ENCODE peak calls at places on chromosomes 2 and 18, in six cellular contexts. F is HCT116, U is K562, H is SK-N-SH, R is HepG2, M is GM12878. C is an unnamed sample.

GRCh38 chr2:210099940-210100339 is 71.3 kb downstream of the KANSL1L start:
- DNase-seq in U (no peak), M (no peak), H (no peak), R (no peak), F (no peak), C (no peak)

GRCh38 chr18:12328179-12328823 is 20.3 kb downstream of the TUBB6 start:
- DNase-seq in H (no peak), M (no peak), F (no peak), U (no peak), R (no peak), C (no peak)

GRCh38 chr2:26495705-26496271 is 17.9 kb upstream of the OTOF start:
- DNase-seq in M (no peak), H (no peak), R (peak), F (no peak), U (no peak), C (no peak)

GRCh38 chr2:54557601-54558187 is 101.6 kb downstream of the SPTBN1 start:
- DNase-seq in F (peak), M (no peak), H (peak), R (peak), U (peak), C (no peak)

GRCh38 chr2:170408461-170409163 is 230.7 kb downstream of the MYO3B start:
- DNase-seq in H (peak), F (no peak), M (no peak), R (no peak), U (no peak), C (no peak)

GRCh38 chr2:42025151-42025582 is 22.7 kb upstream of the PKDCC start:
- DNase-seq in H (peak), F (no peak), U (no peak), M (no peak), R (no peak), C (no peak)

GRCh38 chr2:12964904-12965539 is 248.3 kb downstream of the TRIB2 start:
- DNase-seq in H (peak), F (no peak), R (no peak), M (no peak), U (peak), C (no peak)

GRCh38 chr2:234050455-234051135 is at the start of gene SPP2:
- DNase-seq in R (no peak), M (no peak), U (no peak), F (no peak), H (no peak), C (no peak)

GRCh38 chr2:121338281-121338680 is 53.3 kb upstream of the TFCP2L1 start:
- DNase-seq in M (no peak), H (no peak), R (no peak), F (no peak), U (peak), C (no peak)

GRCh38 chr2:144835634-144836351 is 315.9 kb upstream of the ZEB2 start:
- DNase-seq in U (no peak), R (no peak), F (peak), H (no peak), M (no peak), C (no peak)

GRCh38 chr2:160352492-160352891 is 141.1 kb downstream of the RBMS1 start:
- DNase-seq in R (no peak), H (no peak), U (no peak), M (no peak), F (no peak), C (no peak)

GRCh38 chr18:72208920-72209676 is 335.0 kb downstream of the CBLN2 start:
- DNase-seq in U (no peak), H (no peak), F (no peak), R (no peak), M (no peak), C (no peak)

GRCh38 chr2:213958086-213958485 is 452.8 kb upstream of the VWC2L start:
- DNase-seq in H (no peak), M (no peak), F (no peak), U (no peak), R (no peak), C (no peak)

GRCh38 chr18:45518770-45519169 is 96.5 kb upstream of the SLC14A2 start:
- DNase-seq in U (no peak), F (no peak), M (no peak), R (no peak), H (no peak), C (no peak)

DNA sequence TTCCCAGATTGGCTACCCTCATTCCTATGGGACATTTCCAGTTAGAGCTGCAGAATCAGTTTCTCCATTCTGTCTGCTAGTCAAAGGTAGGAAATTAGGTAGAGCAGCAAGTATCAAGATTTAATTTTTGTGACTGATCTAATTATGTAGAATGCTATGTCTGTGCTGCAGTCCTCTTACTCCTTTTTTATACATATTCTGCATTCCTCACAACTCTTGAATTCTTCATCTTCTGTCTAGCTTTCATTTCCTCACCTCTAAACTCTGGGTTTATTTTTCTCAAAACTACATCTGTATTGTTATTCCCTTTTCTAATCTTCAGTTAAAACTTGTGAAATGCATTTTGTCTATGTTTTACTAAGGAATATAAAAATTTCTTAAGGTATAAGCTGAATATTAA is 8.6 kb downstream of the SGO2 start:
- DNase-seq in M (no peak), H (no peak), U (no peak), F (no peak), R (no peak), C (no peak)
- H3K4me3 ChIP-seq in M (no peak), H (no peak), U (no peak), F (no peak), R (no peak), C (no peak)

GRCh38 chr18:31399336-31400032 is 22.9 kb downstream of the DSG4 start:
- DNase-seq in F (peak), M (no peak), H (no peak), R (peak), U (no peak), C (no peak)
- TF ChIP-seq REST in F (no peak), M (no peak), H (no peak), R (no peak), U (no peak), C (no peak)

GRCh38 chr2:64363140-64363539 is 90.8 kb upstream of the LGALSL start:
- DNase-seq in F (no peak), R (no peak), M (no peak), U (no peak), H (no peak), C (no peak)

GRCh38 chr2:64362562-64363026 is 91.4 kb upstream of the LGALSL start:
- DNase-seq in H (no peak), U (no peak), F (peak), R (no peak), M (no peak), C (no peak)

GRCh38 chr2:64359176-64359891 is 94.6 kb upstream of the LGALSL start:
- DNase-seq in U (no peak), M (no peak), H (no peak), R (no peak), F (no peak), C (no peak)

GRCh38 chr2:64359892-64360657 is 93.9 kb upstream of the LGALSL start:
- DNase-seq in U (peak), R (peak), M (no peak), H (no peak), F (peak), C (peak)

DNA sequence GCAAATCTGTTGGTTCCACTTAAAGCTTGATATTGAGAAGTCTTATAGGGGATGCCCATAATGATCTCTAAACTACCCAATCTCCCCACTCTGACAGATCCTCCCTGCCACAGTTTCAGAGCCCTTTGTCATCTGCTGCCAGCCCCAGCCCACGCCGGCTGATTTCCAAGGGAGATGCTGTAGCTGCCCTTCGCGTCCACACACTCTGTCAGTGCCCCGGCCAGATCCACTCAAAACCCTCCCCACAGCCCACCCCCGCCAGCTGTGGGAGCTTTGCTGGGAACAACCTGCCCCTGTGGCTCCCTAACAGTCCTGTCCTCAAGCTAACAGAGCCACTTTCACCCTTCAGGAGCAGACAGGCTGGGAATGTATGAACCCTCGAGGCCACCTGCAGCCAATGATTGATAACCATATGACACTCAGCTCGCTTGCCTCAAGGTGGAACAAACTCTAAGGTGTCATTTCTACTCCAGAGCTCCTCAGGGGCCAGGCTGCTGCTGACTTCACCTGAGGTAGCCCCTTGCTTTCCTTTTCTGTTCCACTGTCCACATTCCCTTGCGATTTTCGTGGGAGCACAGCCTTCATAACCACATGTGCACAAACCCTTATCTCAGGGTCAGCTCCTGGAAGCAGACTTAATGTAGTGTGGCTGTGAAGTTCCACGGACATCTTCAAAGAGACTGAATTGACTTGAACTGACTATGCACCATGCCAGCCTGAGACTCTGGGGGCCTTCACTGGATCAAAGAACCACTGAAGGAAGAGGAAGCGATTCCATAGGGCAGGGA is 92.6 kb upstream of the LGALSL start:
- DNase-seq in F (no peak), U (no peak), H (no peak), M (no peak), R (no peak), C (no peak)
- TF ChIP-seq SIN3A in F (no peak), U (no peak), H (no peak), M (no peak), R (no peak), C (no peak)

DNA sequence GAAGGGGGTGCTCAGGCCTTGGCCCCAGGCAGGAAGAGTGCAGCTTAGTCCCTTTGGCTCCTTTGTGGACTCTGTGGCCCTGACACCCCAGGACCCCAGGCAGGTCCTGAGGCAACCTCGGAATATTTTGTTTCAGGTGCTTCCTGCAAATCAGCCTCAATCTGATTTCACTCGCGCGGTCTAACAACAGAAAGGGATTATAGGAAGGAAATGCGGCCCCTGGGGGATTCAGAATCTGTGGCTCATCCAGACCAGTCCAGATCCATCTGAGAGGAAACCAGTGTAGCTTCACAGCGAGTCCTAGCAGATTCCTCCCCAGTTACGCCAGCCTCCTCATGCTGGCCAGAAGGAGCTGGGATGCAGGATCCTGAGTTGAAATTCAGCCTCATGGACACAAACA is 59.5 kb upstream of the YWHAQ start:
- DNase-seq in R (no peak), U (no peak), F (no peak), M (no peak), H (no peak), C (no peak)
- H3K4me3 ChIP-seq in R (no peak), U (no peak), F (no peak), M (no peak), H (no peak), C (no peak)

DNA sequence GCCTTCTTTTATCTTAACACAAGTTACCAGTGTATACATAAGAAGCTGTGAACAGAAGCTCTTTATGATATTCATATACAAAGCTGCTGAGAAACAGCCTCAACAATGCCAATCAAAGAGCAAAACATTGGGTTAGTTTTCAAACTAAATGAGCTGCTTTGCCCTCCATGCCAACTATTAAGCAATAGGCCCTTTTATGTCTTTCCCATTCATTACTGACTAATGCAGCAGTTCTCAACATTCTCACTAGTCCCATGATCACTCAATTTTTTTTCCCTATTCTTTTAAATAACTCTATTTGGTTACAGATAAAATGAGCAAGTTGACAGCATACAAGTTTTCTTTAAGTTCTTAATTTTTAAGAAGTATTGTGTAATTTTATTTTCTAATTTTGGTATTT is 57.9 kb upstream of the FRZB start:
- DNase-seq in R (no peak), U (no peak), M (no peak), H (no peak), F (no peak), C (no peak)
- TF ChIP-seq REST in R (no peak), U (no peak), M (no peak), H (no peak), F (no peak), C (no peak)

DNA sequence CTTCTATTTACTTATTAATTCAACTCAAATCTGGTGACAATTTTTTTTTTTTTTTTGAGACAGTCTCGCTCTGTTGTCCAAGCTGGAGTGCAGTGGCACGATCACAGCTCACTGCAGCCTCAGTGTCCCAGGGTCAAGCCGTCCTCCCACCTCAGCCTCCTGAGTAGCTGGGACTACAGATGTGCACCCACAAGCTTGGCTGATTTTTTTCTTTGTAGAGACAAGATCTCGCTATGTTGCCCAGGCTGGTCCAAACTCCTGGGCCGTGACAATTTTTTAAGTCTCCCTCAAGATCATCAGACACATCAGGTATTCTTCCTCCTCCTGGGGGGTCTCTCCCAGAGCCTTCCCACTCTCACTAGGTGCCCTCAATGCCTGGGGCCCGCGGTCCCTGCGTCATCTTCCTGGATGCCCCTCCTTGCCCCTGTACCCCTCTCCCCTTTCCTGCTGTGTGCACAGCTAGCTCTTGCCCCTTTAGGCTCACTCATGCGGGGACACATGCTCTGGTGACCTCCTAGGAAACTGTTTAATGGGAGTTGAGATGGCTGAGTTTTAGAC is 38.0 kb downstream of the MAL start:
- DNase-seq in F (no peak), H (no peak), R (no peak), U (no peak), M (no peak), C (no peak)
- TF ChIP-seq SIN3A in F (no peak), H (no peak), R (no peak), U (no peak), M (no peak), C (no peak)

GRCh38 chr18:63540131-63540530 is 2.0 kb upstream of the SERPINB12 start:
- DNase-seq in F (no peak), R (no peak), M (no peak), H (no peak), U (no peak), C (no peak)
- H3K4me3 ChIP-seq in F (no peak), R (no peak), M (no peak), H (no peak), U (no peak), C (no peak)

GRCh38 chr2:174248187-174248997 is at the start of gene OLA1:
- DNase-seq in M (peak), F (peak), R (peak), H (peak), U (peak), C (peak)

GRCh38 chr2:174245065-174245464 is 3.3 kb downstream of the OLA1 start:
- DNase-seq in U (no peak), R (no peak), M (no peak), F (no peak), H (no peak), C (no peak)

GRCh38 chr2:174246944-174247381 is 1.4 kb downstream of the OLA1 start:
- DNase-seq in F (no peak), R (peak), M (no peak), H (no peak), U (no peak), C (no peak)

GRCh38 chr2:174248998-174249592 is 763 bp upstream of the OLA1 start:
- DNase-seq in H (no peak), M (no peak), U (no peak), F (no peak), R (no peak), C (no peak)

DNA sequence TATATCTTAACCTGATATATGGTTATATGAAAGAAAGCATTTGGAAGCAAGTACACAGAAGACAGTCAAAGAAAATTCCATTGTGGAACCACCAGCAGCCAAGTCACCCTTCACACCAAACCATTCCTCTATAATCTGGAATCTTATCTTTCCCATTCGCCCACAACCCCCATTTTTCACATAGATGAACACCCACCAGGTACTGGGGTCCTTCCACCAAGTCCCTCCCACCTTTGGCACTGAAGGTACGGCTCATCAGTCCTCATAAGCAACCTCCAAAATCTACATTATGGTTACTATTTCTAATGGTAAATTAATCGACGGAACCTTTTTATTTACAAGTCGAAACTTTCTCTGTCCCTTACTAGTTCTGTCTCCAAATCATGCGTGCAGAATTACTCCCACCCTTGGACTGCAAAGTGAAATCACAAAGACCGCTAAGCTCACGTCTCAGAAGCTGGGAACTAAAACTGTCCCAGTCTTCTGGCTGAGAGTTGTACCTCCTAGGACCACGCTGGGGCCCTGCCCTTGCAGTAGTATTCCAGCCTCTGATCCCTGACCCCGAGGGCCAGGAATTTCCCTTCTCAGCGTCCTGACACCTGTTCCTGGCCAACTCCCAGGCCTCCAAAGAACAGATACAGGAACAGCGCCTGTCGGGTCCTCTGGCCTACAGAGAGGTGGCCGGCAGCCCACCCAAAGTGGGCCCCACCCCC is 702 bp downstream of the OLA1 start:
- DNase-seq in F (no peak), H (peak), M (no peak), R (peak), U (no peak), C (no peak)
- TF ChIP-seq REST in F (no peak), H (no peak), M (no peak), R (no peak), U (no peak), C (no peak)